ENCODE peak calls at places on chromosomes 7 and 10, in nine cellular contexts. One of them, this sample, is unnamed.

GRCh38 chr7:26365077-26365896 is 73.6 kb downstream of the SNX10 start:
- DNase-seq in H54: no peak
- DNase-seq in breast epithelium: peak
- DNase-seq in lower leg skin: no peak
- DNase-seq in stomach: peak
- DNase-seq in A549: peak
- DNase-seq in body of pancreas: peak
- DNase-seq in NB4: peak
- DNase-seq in spleen: no peak
- DNase-seq in this sample: peak

GRCh38 chr10:110268931-110269640 is 35.6 kb downstream of the SMNDC1 start:
- DNase-seq in body of pancreas: peak
- DNase-seq in H54: no peak
- DNase-seq in lower leg skin: no peak
- DNase-seq in stomach: no peak
- DNase-seq in spleen: no peak
- DNase-seq in A549: no peak
- DNase-seq in breast epithelium: no peak
- DNase-seq in NB4: no peak
- DNase-seq in this sample: no peak

GRCh38 chr10:116113721-116114501 is 159.1 kb downstream of the GFRA1 start:
- DNase-seq in spleen: no peak
- DNase-seq in NB4: no peak
- DNase-seq in lower leg skin: peak
- DNase-seq in H54: peak
- DNase-seq in body of pancreas: no peak
- DNase-seq in breast epithelium: no peak
- DNase-seq in stomach: no peak
- DNase-seq in A549: peak
- DNase-seq in this sample: peak

GRCh38 chr7:18020138-18020715 is 7.4 kb downstream of the PRPS1L1 start:
- DNase-seq in lower leg skin: no peak
- DNase-seq in NB4: no peak
- DNase-seq in stomach: no peak
- DNase-seq in body of pancreas: no peak
- DNase-seq in A549: no peak
- DNase-seq in spleen: no peak
- DNase-seq in H54: no peak
- DNase-seq in breast epithelium: no peak
- DNase-seq in this sample: no peak

GRCh38 chr10:43868362-43868672 is 219.6 kb upstream of the ZNF32 start:
- DNase-seq in NB4: no peak
- DNase-seq in A549: no peak
- DNase-seq in body of pancreas: no peak
- DNase-seq in lower leg skin: peak
- DNase-seq in H54: no peak
- DNase-seq in breast epithelium: no peak
- DNase-seq in stomach: no peak
- DNase-seq in spleen: no peak
- DNase-seq in this sample: no peak

GRCh38 chr10:28679941-28680752 is 2.8 kb downstream of the BAMBI start:
- DNase-seq in NB4: peak
- DNase-seq in body of pancreas: no peak
- DNase-seq in lower leg skin: peak
- DNase-seq in stomach: no peak
- DNase-seq in breast epithelium: no peak
- DNase-seq in spleen: no peak
- DNase-seq in H54: no peak
- DNase-seq in A549: peak
- DNase-seq in this sample: no peak

GRCh38 chr10:25024528-25024927 is 8.1 kb downstream of the THNSL1 start:
- DNase-seq in H54: no peak
- DNase-seq in NB4: no peak
- DNase-seq in lower leg skin: no peak
- DNase-seq in stomach: no peak
- DNase-seq in A549: no peak
- DNase-seq in body of pancreas: no peak
- DNase-seq in breast epithelium: no peak
- DNase-seq in spleen: no peak
- DNase-seq in this sample: no peak

GRCh38 chr7:55980266-55980665 is 15.9 kb downstream of the NIPSNAP2 start:
- DNase-seq in body of pancreas: no peak
- DNase-seq in lower leg skin: no peak
- DNase-seq in A549: no peak
- DNase-seq in NB4: no peak
- DNase-seq in H54: no peak
- DNase-seq in spleen: no peak
- DNase-seq in stomach: no peak
- DNase-seq in breast epithelium: no peak
- DNase-seq in this sample: no peak

GRCh38 chr10:14740684-14741247 is 33.9 kb downstream of the FAM107B start:
- DNase-seq in lower leg skin: no peak
- DNase-seq in A549: no peak
- DNase-seq in H54: no peak
- DNase-seq in body of pancreas: no peak
- DNase-seq in breast epithelium: no peak
- DNase-seq in stomach: no peak
- DNase-seq in NB4: no peak
- DNase-seq in spleen: no peak
- DNase-seq in this sample: peak

GRCh38 chr7:55019691-55020480 is 1.1 kb downstream of the EGFR start:
- DNase-seq in stomach: peak
- DNase-seq in A549: no peak
- DNase-seq in body of pancreas: peak
- DNase-seq in breast epithelium: peak
- DNase-seq in NB4: no peak
- DNase-seq in lower leg skin: peak
- DNase-seq in spleen: no peak
- DNase-seq in H54: peak
- DNase-seq in this sample: no peak

GRCh38 chr10:110821508-110821907 is 50.2 kb upstream of the PDCD4 start:
- DNase-seq in NB4: no peak
- DNase-seq in spleen: no peak
- DNase-seq in body of pancreas: no peak
- DNase-seq in lower leg skin: no peak
- DNase-seq in A549: no peak
- DNase-seq in breast epithelium: no peak
- DNase-seq in H54: no peak
- DNase-seq in stomach: no peak
- DNase-seq in this sample: no peak

GRCh38 chr10:42981358-42982236 is 95.3 kb upstream of the RET start:
- DNase-seq in spleen: peak
- DNase-seq in breast epithelium: no peak
- DNase-seq in A549: no peak
- DNase-seq in stomach: peak
- DNase-seq in NB4: no peak
- DNase-seq in body of pancreas: no peak
- DNase-seq in lower leg skin: peak
- DNase-seq in H54: no peak
- DNase-seq in this sample: no peak

GRCh38 chr10:125095776-125096175 is 64.6 kb downstream of the CTBP2 start:
- DNase-seq in lower leg skin: no peak
- DNase-seq in NB4: no peak
- DNase-seq in spleen: peak
- DNase-seq in A549: no peak
- DNase-seq in breast epithelium: no peak
- DNase-seq in body of pancreas: peak
- DNase-seq in H54: no peak
- DNase-seq in stomach: peak
- DNase-seq in this sample: no peak

GRCh38 chr10:77946084-77946483 is 19.5 kb upstream of the DLG5 start:
- DNase-seq in A549: peak
- DNase-seq in H54: no peak
- DNase-seq in breast epithelium: no peak
- DNase-seq in spleen: no peak
- DNase-seq in stomach: no peak
- DNase-seq in NB4: no peak
- DNase-seq in lower leg skin: no peak
- DNase-seq in body of pancreas: no peak
- DNase-seq in this sample: no peak

GRCh38 chr7:75639071-75639892 is 99.5 kb downstream of the HIP1 start:
- DNase-seq in NB4: peak
- DNase-seq in stomach: peak
- DNase-seq in spleen: peak
- DNase-seq in H54: peak
- DNase-seq in breast epithelium: peak
- DNase-seq in lower leg skin: no peak
- DNase-seq in body of pancreas: peak
- DNase-seq in A549: peak
- DNase-seq in this sample: peak

GRCh38 chr10:78042058-78042751 is 8.5 kb downstream of the RPS24 start:
- DNase-seq in stomach: no peak
- DNase-seq in A549: no peak
- DNase-seq in H54: no peak
- DNase-seq in lower leg skin: no peak
- DNase-seq in spleen: no peak
- DNase-seq in body of pancreas: no peak
- DNase-seq in NB4: no peak
- DNase-seq in breast epithelium: no peak
- DNase-seq in this sample: no peak

GRCh38 chr10:22708772-22709171 is 5.6 kb downstream of the PIP4K2A start:
- DNase-seq in lower leg skin: no peak
- DNase-seq in stomach: no peak
- DNase-seq in spleen: no peak
- DNase-seq in A549: no peak
- DNase-seq in body of pancreas: no peak
- DNase-seq in H54: no peak
- DNase-seq in NB4: no peak
- DNase-seq in breast epithelium: no peak
- DNase-seq in this sample: no peak

GRCh38 chr7:139362981-139363380 is 3.3 kb downstream of the LUC7L2 start:
- DNase-seq in stomach: no peak
- DNase-seq in H54: no peak
- DNase-seq in breast epithelium: no peak
- DNase-seq in lower leg skin: no peak
- DNase-seq in NB4: no peak
- DNase-seq in body of pancreas: no peak
- DNase-seq in A549: no peak
- DNase-seq in spleen: peak
- DNase-seq in this sample: no peak

GRCh38 chr10:90787906-90788491 is 69.8 kb downstream of the HTR7 start:
- DNase-seq in breast epithelium: no peak
- DNase-seq in body of pancreas: peak
- DNase-seq in lower leg skin: no peak
- DNase-seq in spleen: no peak
- DNase-seq in A549: peak
- DNase-seq in H54: no peak
- DNase-seq in stomach: no peak
- DNase-seq in NB4: peak
- DNase-seq in this sample: peak

GRCh38 chr10:5303504-5303903 is 61.3 kb upstream of the UCN3 start:
- DNase-seq in spleen: no peak
- DNase-seq in H54: no peak
- DNase-seq in lower leg skin: no peak
- DNase-seq in stomach: no peak
- DNase-seq in breast epithelium: no peak
- DNase-seq in NB4: no peak
- DNase-seq in body of pancreas: no peak
- DNase-seq in A549: no peak
- DNase-seq in this sample: no peak

GRCh38 chr7:102914585-102914984 is 1.8 kb downstream of the LRRC17 start:
- DNase-seq in H54: peak
- DNase-seq in spleen: no peak
- DNase-seq in A549: no peak
- DNase-seq in stomach: no peak
- DNase-seq in breast epithelium: no peak
- DNase-seq in NB4: no peak
- DNase-seq in body of pancreas: no peak
- DNase-seq in lower leg skin: no peak
- DNase-seq in this sample: peak
- TF ChIP-seq POLR2A in H54: no peak
- TF ChIP-seq POLR2A in spleen: no peak
- TF ChIP-seq POLR2A in A549: no peak
- TF ChIP-seq POLR2A in stomach: no peak
- TF ChIP-seq POLR2A in breast epithelium: no peak
- TF ChIP-seq POLR2A in NB4: no peak
- TF ChIP-seq POLR2A in body of pancreas: no peak
- TF ChIP-seq POLR2A in lower leg skin: no peak
- TF ChIP-seq POLR2A in this sample: peak

DNA sequence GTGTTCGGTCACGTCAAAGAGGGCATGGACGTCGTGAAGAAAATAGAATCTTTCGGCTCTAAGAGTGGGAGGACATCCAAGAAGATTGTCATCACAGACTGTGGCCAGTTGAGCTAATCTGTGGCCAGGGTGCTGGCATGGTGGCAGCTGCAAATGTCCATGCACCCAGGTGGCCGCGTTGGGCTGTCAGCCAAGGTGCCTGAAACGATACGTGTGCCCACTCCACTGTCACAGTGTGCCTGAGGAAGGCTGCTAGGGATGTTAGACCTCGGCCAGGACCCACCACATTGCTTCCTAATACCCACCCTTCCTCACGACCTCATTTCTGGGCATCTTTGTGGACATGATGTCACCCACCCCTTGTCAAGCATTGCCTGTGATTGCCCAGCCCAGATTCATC is 6.5 kb downstream of the PPIF start:
- DNase-seq in body of pancreas: no peak
- DNase-seq in NB4: no peak
- DNase-seq in H54: no peak
- DNase-seq in stomach: no peak
- DNase-seq in spleen: no peak
- DNase-seq in A549: no peak
- DNase-seq in breast epithelium: no peak
- DNase-seq in lower leg skin: peak
- DNase-seq in this sample: no peak
- TF ChIP-seq POLR2A in body of pancreas: no peak
- TF ChIP-seq POLR2A in NB4: no peak
- TF ChIP-seq POLR2A in H54: no peak
- TF ChIP-seq POLR2A in stomach: no peak
- TF ChIP-seq POLR2A in spleen: no peak
- TF ChIP-seq POLR2A in A549: no peak
- TF ChIP-seq POLR2A in breast epithelium: no peak
- TF ChIP-seq POLR2A in lower leg skin: no peak
- TF ChIP-seq POLR2A in this sample: no peak

DNA sequence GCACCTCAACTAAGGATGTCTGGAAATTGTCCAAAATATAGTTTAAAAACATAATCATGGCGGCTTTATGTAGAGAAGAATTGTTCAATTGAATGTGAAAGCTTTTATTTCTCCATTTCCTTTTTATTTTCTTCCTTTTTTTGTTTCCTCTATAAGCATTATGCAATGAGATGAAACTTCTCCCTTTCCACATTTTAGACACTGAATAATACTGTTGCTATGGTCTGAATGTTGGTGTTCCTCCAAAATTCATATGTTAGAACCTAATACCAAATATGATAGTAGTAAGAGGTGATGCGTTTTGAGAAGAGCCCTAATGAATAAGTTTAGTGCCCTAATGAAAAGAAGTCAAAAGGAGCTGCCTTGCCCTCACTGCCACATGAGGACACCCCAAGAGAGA is 175.0 kb downstream of the RNLS start:
- DNase-seq in body of pancreas: no peak
- DNase-seq in spleen: no peak
- DNase-seq in lower leg skin: no peak
- DNase-seq in stomach: no peak
- DNase-seq in NB4: peak
- DNase-seq in A549: no peak
- DNase-seq in H54: no peak
- DNase-seq in breast epithelium: no peak
- DNase-seq in this sample: no peak
- TF ChIP-seq POLR2A in body of pancreas: no peak
- TF ChIP-seq POLR2A in spleen: no peak
- TF ChIP-seq POLR2A in lower leg skin: no peak
- TF ChIP-seq POLR2A in stomach: no peak
- TF ChIP-seq POLR2A in NB4: no peak
- TF ChIP-seq POLR2A in A549: no peak
- TF ChIP-seq POLR2A in H54: no peak
- TF ChIP-seq POLR2A in breast epithelium: no peak
- TF ChIP-seq POLR2A in this sample: no peak

GRCh38 chr7:28291559-28291958 is 111.0 kb upstream of the JAZF1 start:
- DNase-seq in spleen: no peak
- DNase-seq in H54: no peak
- DNase-seq in breast epithelium: no peak
- DNase-seq in NB4: no peak
- DNase-seq in body of pancreas: no peak
- DNase-seq in A549: no peak
- DNase-seq in lower leg skin: no peak
- DNase-seq in stomach: no peak
- DNase-seq in this sample: no peak
- TF ChIP-seq POLR2A in spleen: no peak
- TF ChIP-seq POLR2A in H54: no peak
- TF ChIP-seq POLR2A in breast epithelium: no peak
- TF ChIP-seq POLR2A in NB4: no peak
- TF ChIP-seq POLR2A in body of pancreas: no peak
- TF ChIP-seq POLR2A in A549: no peak
- TF ChIP-seq POLR2A in lower leg skin: no peak
- TF ChIP-seq POLR2A in stomach: no peak
- TF ChIP-seq POLR2A in this sample: no peak